ENCODE peak calls at places on chromosomes 11 and 22, in nine cellular contexts. L is SK-N-SH, E is sigmoid colon, X is GM12878, B is transverse colon, N is ovary, Y is stomach, D is esophagus muscularis mucosa, C is A549. F is an unnamed sample.

GRCh38 chr11:113182288-113182687 is 132.1 kb upstream of the TTC12 start:
- DNase-seq in L (no peak), B (no peak), N (no peak), X (no peak), D (no peak), E (no peak), Y (no peak), C (no peak), F (no peak)

GRCh38 chr11:44246726-44247125 is 63.2 kb downstream of the ALX4 start:
- DNase-seq in N (peak), E (no peak), L (no peak), B (no peak), C (no peak), D (peak), Y (no peak), X (no peak), F (no peak)

GRCh38 chr11:31702966-31703365 is 108.2 kb downstream of the PAX6 start:
- DNase-seq in C (peak), N (no peak), L (no peak), X (no peak), E (no peak), B (no peak), Y (no peak), D (no peak), F (no peak)

GRCh38 chr11:130829801-130830562 is 86.3 kb downstream of the SNX19 start:
- DNase-seq in C (no peak), E (peak), D (no peak), Y (no peak), L (no peak), B (peak), X (no peak), N (peak), F (peak)

GRCh38 chr22:40638261-40638660 is 1.7 kb upstream of the MRTFA start:
- DNase-seq in B (no peak), D (no peak), N (no peak), Y (no peak), E (peak), X (no peak), L (no peak), C (no peak), F (no peak)

GRCh38 chr11:105035262-105035620 is 297 bp upstream of the CASP1 start:
- DNase-seq in L (no peak), D (no peak), X (no peak), E (no peak), C (no peak), B (no peak), N (no peak), Y (no peak), F (no peak)

GRCh38 chr22:44094751-44095302 is 70.7 kb downstream of the PARVB start:
- DNase-seq in X (no peak), N (no peak), Y (no peak), D (no peak), E (no peak), L (no peak), C (no peak), B (no peak), F (no peak)

GRCh38 chr11:80987161-80987560 is 1546.3 kb upstream of the TENM4 start:
- DNase-seq in Y (no peak), N (no peak), L (no peak), E (no peak), B (no peak), D (no peak), X (no peak), C (no peak), F (no peak)

GRCh38 chr11:27626938-27627586 is 73.2 kb downstream of the BDNF start:
- DNase-seq in X (no peak), Y (no peak), D (no peak), N (no peak), B (no peak), L (no peak), E (no peak), C (no peak), F (no peak)

DNA sequence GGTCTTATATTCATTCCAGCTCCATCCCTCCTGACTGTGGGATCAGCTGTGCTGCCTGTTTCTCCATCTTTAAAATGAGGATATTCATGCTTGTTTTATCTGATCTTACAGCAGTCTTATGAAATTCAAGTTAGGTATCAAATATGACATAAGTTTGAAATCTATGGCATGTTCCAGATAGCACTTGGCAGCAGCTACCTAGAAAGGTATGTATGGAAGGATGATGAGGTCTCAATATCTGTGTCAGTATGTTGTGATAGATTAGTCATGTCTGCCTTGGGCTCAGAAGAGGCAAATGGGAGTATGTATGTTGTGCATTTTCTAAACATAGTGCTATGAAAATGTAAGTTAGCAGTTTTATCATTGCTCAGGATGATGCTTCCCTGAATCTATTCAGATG is 122.1 kb downstream of the NAV2 start:
- DNase-seq in X (no peak), N (no peak), E (no peak), C (no peak), Y (no peak), L (no peak), D (no peak), B (no peak), F (no peak)
- TF ChIP-seq EP300 in X (no peak), N (no peak), E (no peak), C (no peak), Y (no peak), L (no peak), D (no peak), B (no peak), F (no peak)

GRCh38 chr11:26234451-26234850 is 97.5 kb upstream of the ANO3 start:
- DNase-seq in N (no peak), C (no peak), D (no peak), X (no peak), Y (no peak), L (no peak), B (no peak), E (no peak), F (no peak)
- TF ChIP-seq EP300 in N (no peak), C (no peak), D (no peak), X (no peak), Y (no peak), L (no peak), B (no peak), E (no peak), F (no peak)

DNA sequence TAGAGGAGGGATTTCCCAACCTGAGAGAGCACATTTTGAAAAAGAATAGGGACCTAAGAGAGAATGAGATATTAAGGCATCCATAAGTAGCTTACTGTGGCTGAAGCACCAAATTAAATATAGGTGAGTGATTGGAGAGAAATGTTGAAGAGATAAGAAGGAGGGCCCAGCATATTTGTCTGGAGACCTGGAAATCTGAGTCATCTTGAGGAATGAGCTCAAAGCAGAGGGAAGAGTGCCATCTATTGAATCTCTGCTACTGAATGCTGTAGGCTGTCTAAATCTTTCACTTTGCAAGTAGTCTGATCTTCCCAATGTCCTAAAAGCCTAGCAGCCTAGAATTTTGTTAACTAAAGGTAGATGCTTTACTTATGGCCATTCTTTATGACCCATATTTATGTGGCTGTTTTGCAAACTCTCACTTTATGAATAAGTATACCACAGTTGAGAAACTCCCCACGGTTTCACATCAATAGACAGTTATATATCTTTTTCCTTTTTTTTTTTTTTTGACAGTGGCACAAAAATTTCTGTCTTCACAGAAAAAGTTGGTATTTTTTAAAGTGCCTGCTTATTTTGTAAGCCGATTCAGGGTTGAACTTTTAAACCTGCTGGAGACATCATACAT is 2093.5 kb downstream of the LRRC4C start:
- DNase-seq in X (no peak), C (peak), B (no peak), E (no peak), N (no peak), D (no peak), L (no peak), Y (no peak), F (no peak)
- TF ChIP-seq EP300 in X (no peak), C (no peak), B (no peak), E (no peak), N (no peak), D (no peak), L (no peak), Y (no peak), F (no peak)

DNA sequence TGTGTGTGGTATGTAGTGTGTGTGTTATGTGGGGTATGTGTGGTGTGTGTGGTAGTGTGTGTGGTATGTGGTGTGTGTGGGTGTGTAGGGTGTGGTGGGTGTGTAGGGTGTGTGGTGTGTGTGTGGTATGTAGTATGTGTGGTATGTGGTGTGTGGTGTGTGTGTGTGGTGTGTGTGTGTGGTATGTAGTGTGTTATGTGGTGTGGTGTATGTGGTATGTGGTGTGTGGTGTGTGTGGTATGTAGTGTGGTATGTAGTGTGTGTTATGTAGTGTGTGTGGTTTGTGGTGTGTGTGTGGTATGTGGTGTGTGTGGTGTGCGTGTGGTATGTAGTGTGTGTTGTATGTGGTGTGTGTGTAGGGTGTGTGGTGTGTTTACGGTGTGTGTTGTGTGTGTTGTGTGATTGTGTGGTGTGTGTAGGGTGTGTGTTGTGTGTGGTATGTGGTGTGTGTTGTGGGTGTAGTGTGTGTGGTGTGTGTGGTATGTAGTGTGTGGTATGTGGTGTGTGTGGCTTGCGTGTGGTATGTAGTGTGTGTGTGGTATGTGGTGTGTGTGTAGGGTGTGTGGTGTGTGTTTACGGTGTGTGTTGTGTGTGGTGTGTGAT is 4.2 kb upstream of the PPP6R2 start:
- DNase-seq in D (no peak), Y (no peak), C (no peak), B (no peak), X (no peak), N (no peak), L (no peak), E (no peak), F (no peak)
- TF ChIP-seq EP300 in D (no peak), Y (no peak), C (no peak), B (no peak), X (no peak), N (no peak), L (no peak), E (no peak), F (no peak)

DNA sequence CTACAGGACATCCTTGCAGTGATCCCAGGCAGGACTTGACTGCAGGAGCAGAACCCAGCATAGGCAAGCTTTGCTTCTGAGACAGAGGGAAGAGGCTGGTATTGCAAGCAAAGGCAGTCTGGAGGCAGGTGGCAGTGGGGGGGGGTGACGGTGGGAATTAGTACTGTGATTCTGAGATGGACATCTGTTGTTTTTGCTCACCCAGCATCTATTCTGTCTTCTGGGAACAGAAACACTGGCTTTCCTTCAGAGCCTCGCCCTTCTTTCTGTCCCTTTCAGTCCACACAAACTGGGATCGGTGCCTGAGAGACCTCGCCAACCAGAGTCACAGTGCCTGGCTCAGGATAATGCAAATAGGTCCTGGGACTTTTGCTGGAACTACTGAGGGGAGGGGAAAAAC is 31.2 kb upstream of the RASL10A start:
- DNase-seq in Y (peak), N (no peak), L (no peak), E (no peak), C (no peak), B (no peak), X (no peak), D (no peak), F (no peak)
- TF ChIP-seq EP300 in Y (no peak), N (no peak), L (no peak), E (no peak), C (no peak), B (no peak), X (no peak), D (no peak), F (no peak)

DNA sequence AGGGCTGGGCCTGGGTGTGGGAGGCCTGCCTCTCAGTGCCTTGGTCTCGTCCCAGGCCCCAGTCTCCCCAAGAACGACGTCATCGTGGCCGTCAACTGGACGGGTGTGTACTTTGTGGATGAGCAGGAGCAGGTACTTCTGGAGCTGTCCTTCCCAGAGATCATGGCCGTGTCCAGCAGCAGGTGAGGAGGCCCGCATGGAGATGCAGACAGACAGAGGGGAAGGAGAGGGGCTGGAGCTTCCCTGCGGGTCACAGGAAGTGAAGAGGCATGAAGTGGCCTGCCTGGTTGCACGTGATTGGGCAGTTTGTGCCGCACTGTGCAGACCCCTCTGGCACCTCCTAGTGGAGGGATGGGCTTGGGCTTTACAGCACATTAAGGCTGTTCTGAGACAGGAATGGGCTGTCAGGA is 70.4 kb downstream of the MYO7A start:
- DNase-seq in N (peak), E (peak), B (no peak), X (no peak), Y (no peak), D (no peak), C (peak), L (peak), F (no peak)
- TF ChIP-seq EP300 in N (no peak), E (no peak), B (no peak), X (no peak), Y (no peak), D (no peak), C (no peak), L (no peak), F (no peak)

GRCh38 chr22:37581534-37581933 is 1.6 kb upstream of the LGALS2 start:
- DNase-seq in C (no peak), B (peak), Y (peak), D (no peak), E (no peak), N (no peak), L (no peak), X (no peak), F (no peak)
- TF ChIP-seq EP300 in C (no peak), B (no peak), Y (no peak), D (no peak), E (no peak), N (no peak), L (no peak), X (no peak), F (no peak)

GRCh38 chr11:26188559-26188958 is 143.4 kb upstream of the ANO3 start:
- DNase-seq in X (no peak), L (no peak), Y (no peak), B (no peak), D (no peak), C (no peak), E (no peak), N (no peak), F (no peak)
- TF ChIP-seq EP300 in X (no peak), L (no peak), Y (no peak), B (no peak), D (no peak), C (no peak), E (no peak), N (no peak), F (no peak)

GRCh38 chr11:125289419-125290088 is 125.0 kb downstream of the PKNOX2 start:
- DNase-seq in N (no peak), B (no peak), E (no peak), C (no peak), Y (no peak), L (peak), D (no peak), X (no peak), F (no peak)
- TF ChIP-seq EP300 in N (no peak), B (no peak), E (no peak), C (no peak), Y (no peak), L (no peak), D (no peak), X (no peak), F (no peak)